ENCODE peak calls at places on chromosomes 12 and 14, in nine cellular contexts. P is A172, M is GM19239, A is left colon, E is RPMI7951, J is MM.1S, G is heart right ventricle, B is left cardiac atrium, Q is fibroblast of mammary gland. X is an unnamed sample.

GRCh38 chr12:67827820-67828383 is 161.3 kb upstream of the IFNG-AS1 start:
- DNase-seq in B (peak; percentile 50), Q (peak; percentile 97), J (no peak), E (peak; percentile 93), M (no peak), A (peak; percentile 13), G (peak; percentile 40), P (peak; percentile 96), X (peak; percentile 88)

GRCh38 chr14:52146504-52146903 is 77.6 kb upstream of the NID2 start:
- DNase-seq in J (no peak), A (no peak), Q (peak; percentile 14), G (no peak), M (no peak), E (no peak), B (no peak), P (no peak), X (no peak)

GRCh38 chr12:52946797-52947547 is 1.9 kb upstream of the KRT18 start:
- DNase-seq in B (no peak), A (no peak), M (no peak), P (no peak), J (no peak), E (no peak), G (no peak), Q (no peak), X (no peak)

GRCh38 chr14:89921896-89922548 is 32.5 kb downstream of the EFCAB11 start:
- DNase-seq in Q (peak; percentile 80), G (no peak), J (no peak), P (peak; percentile 70), M (no peak), E (peak; percentile 78), A (no peak), B (no peak), X (peak; percentile 88)

GRCh38 chr12:59595097-59595496 is 732 bp upstream of the SLC16A7 start:
- DNase-seq in J (peak; percentile 11), Q (no peak), A (no peak), B (no peak), M (no peak), P (no peak), E (no peak), G (no peak), X (no peak)

GRCh38 chr14:24094839-24095195 is 706 bp downstream of the PCK2 start:
- DNase-seq in A (peak; percentile 44), E (no peak), G (no peak), B (no peak), Q (no peak), J (no peak), M (no peak), P (no peak), X (no peak)

GRCh38 chr14:55974046-55974582 is 144.1 kb upstream of the PELI2 start:
- DNase-seq in B (no peak), G (no peak), A (no peak), M (no peak), J (no peak), E (peak; percentile 7), P (no peak), Q (no peak), X (no peak)

GRCh38 chr14:104431929-104432541 is 147.5 kb upstream of the C14orf180 start:
- DNase-seq in E (no peak), Q (no peak), P (no peak), G (no peak), A (no peak), M (no peak), J (no peak), B (no peak), X (no peak)

GRCh38 chr14:68426661-68427549 is 366.0 kb downstream of the ZFP36L1 start:
- DNase-seq in P (no peak), J (no peak), A (no peak), E (no peak), Q (no peak), G (no peak), M (no peak), B (no peak), X (no peak)

GRCh38 chr14:23294734-23295561 is 7.7 kb downstream of the PPP1R3E start:
- DNase-seq in M (no peak), Q (peak; percentile 69), E (peak; percentile 49), P (peak; percentile 35), B (peak; percentile 54), A (peak; percentile 65), G (peak; percentile 28), J (peak; percentile 24), X (no peak)

GRCh38 chr12:45130881-45131281 is 80.0 kb upstream of the DBX2 start:
- DNase-seq in B (no peak), M (peak; percentile 29), G (peak; percentile 24), J (peak; percentile 76), E (peak; percentile 50), Q (peak; percentile 75), A (peak; percentile 11), P (peak; percentile 49), X (peak; percentile 35)

GRCh38 chr12:9381619-9382018 is 173.4 kb upstream of the PZP start:
- DNase-seq in P (no peak), G (no peak), M (no peak), A (no peak), J (no peak), Q (no peak), E (no peak), B (no peak), X (no peak)

GRCh38 chr12:15116073-15116472 is 105.1 kb downstream of the RERG start:
- DNase-seq in J (no peak), B (no peak), E (no peak), Q (no peak), G (no peak), P (no peak), M (no peak), A (no peak), X (peak; percentile 24)

GRCh38 chr14:56300495-56300894 is 182.3 kb downstream of the PELI2 start:
- DNase-seq in P (peak; percentile 45), G (no peak), B (no peak), A (no peak), J (no peak), E (peak; percentile 43), M (no peak), Q (peak; percentile 21), X (peak; percentile 48)

GRCh38 chr14:76289276-76289675 is 86.7 kb upstream of the ESRRB start:
- DNase-seq in Q (no peak), B (no peak), G (no peak), A (no peak), M (no peak), P (no peak), J (no peak), E (no peak), X (no peak)

GRCh38 chr12:26696048-26696612 is 136.9 kb downstream of the ITPR2 start:
- DNase-seq in M (no peak), J (no peak), A (no peak), P (no peak), Q (no peak), G (no peak), E (no peak), B (no peak), X (no peak)

GRCh38 chr14:77306406-77307098 is 14.1 kb downstream of the POMT2 start:
- DNase-seq in B (no peak), J (no peak), Q (no peak), M (no peak), E (peak; percentile 53), P (no peak), A (no peak), G (no peak), X (peak; percentile 22)

GRCh38 chr14:67359319-67359774 is 257 bp downstream of the ATP6V1D start:
- DNase-seq in G (peak; percentile 9), P (no peak), A (peak; percentile 42), B (peak; percentile 36), E (peak; percentile 46), Q (peak; percentile 50), M (no peak), J (no peak), X (no peak)

GRCh38 chr12:125742413-125742812 is 677.2 kb downstream of the AACS start:
- DNase-seq in M (no peak), A (no peak), Q (no peak), E (no peak), J (no peak), P (no peak), B (no peak), G (no peak), X (no peak)

GRCh38 chr14:68897559-68898160 is 81.4 kb downstream of the ACTN1 start:
- DNase-seq in B (no peak), M (no peak), J (peak; percentile 44), G (no peak), E (no peak), Q (no peak), P (no peak), A (no peak), X (no peak)

GRCh38 chr12:56387152-56387551 is 24.5 kb upstream of the APOF start:
- DNase-seq in Q (peak; percentile 9), A (no peak), P (no peak), B (no peak), E (no peak), M (no peak), J (no peak), G (no peak), X (no peak)

GRCh38 chr12:75720807-75721206 is 209.4 kb upstream of the KRR1 start:
- DNase-seq in Q (no peak), M (no peak), P (no peak), E (peak; percentile 59), B (no peak), G (no peak), J (no peak), A (no peak), X (no peak)

GRCh38 chr12:53712059-53712643 is 15.1 kb downstream of the CALCOCO1 start:
- DNase-seq in M (no peak), J (no peak), B (no peak), E (no peak), G (no peak), P (no peak), Q (no peak), A (no peak), X (no peak)

GRCh38 chr12:57896437-57897201 is 44.7 kb upstream of the ATP23 start:
- DNase-seq in J (peak; percentile 31), Q (peak; percentile 75), P (no peak), M (no peak), B (peak; percentile 86), G (peak; percentile 87), E (peak; percentile 67), A (peak; percentile 83), X (no peak)

GRCh38 chr14:67675219-67675582 is 769 bp upstream of the VTI1B start:
- DNase-seq in J (no peak), M (no peak), E (no peak), P (no peak), B (no peak), Q (no peak), A (no peak), G (no peak), X (no peak)

GRCh38 chr12:18589316-18589715 is 148.5 kb downstream of the PLCZ1 start:
- DNase-seq in A (no peak), E (no peak), Q (peak; percentile 32), J (no peak), P (no peak), G (no peak), M (no peak), B (no peak), X (no peak)

GRCh38 chr12:2877959-2878732 is 1.1 kb downstream of the RHNO1 start:
- DNase-seq in A (no peak), P (no peak), B (no peak), J (no peak), E (no peak), M (no peak), G (no peak), Q (peak; percentile 40), X (no peak)

GRCh38 chr12:65323025-65323424 is 44.5 kb downstream of the MSRB3 start:
- DNase-seq in P (no peak), B (no peak), E (no peak), J (no peak), Q (no peak), M (no peak), G (no peak), A (no peak), X (no peak)

GRCh38 chr14:65302571-65303184 is 109.9 kb upstream of the FUT8 start:
- DNase-seq in G (no peak), Q (no peak), A (peak; percentile 29), E (no peak), P (peak; percentile 42), B (no peak), M (no peak), J (no peak), X (no peak)

GRCh38 chr12:52907092-52907810 is 2.4 kb upstream of the KRT8 start:
- DNase-seq in B (peak; percentile 52), M (no peak), Q (no peak), A (peak; percentile 95), G (no peak), P (peak; percentile 75), J (no peak), E (peak; percentile 31), X (no peak)

GRCh38 chr12:66516133-66516532 is 162.7 kb downstream of the GRIP1 start:
- DNase-seq in Q (no peak), G (no peak), J (no peak), E (no peak), B (no peak), M (no peak), A (no peak), P (peak; percentile 3), X (peak; percentile 12)

X was measured in astrocyte of the cerebellum.